ENCODE peak calls at places on chromosomes 2 and 18, in seven cellular contexts. C is H1, D is tibial nerve, F is spleen, L is IMR-90, X is A549, K is transverse colon. U is an unnamed sample.

GRCh38 chr2:177667626-177668025 is 275.1 kb downstream of the AGPS start:
- DNase-seq in C (no peak), D (no peak), F (no peak), L (peak), X (peak), K (no peak), U (no peak)

GRCh38 chr2:56299166-56299806 is 115.5 kb downstream of the CCDC85A start:
- DNase-seq in C (no peak), D (no peak), F (no peak), L (no peak), X (no peak), K (no peak), U (no peak)

GRCh38 chr2:120579916-120580685 is 155.6 kb upstream of the GLI2 start:
- DNase-seq in C (no peak), D (no peak), F (no peak), L (no peak), X (no peak), K (no peak), U (no peak)

GRCh38 chr2:3628241-3628679 is 29.7 kb upstream of the ALLC start:
- DNase-seq in C (no peak), D (no peak), F (peak), L (no peak), X (no peak), K (no peak), U (no peak)

GRCh38 chr2:28161466-28161865 is 231.2 kb upstream of the FOSL2 start:
- DNase-seq in C (no peak), D (no peak), F (no peak), L (no peak), X (no peak), K (no peak), U (no peak)

GRCh38 chr2:114922076-114922475 is 479.6 kb downstream of the DPP10 start:
- DNase-seq in C (no peak), D (no peak), F (no peak), L (no peak), X (no peak), K (no peak), U (no peak)

GRCh38 chr2:212711851-212712250 is 173.2 kb upstream of the ERBB4 start:
- DNase-seq in C (no peak), D (no peak), F (no peak), L (peak), X (peak), K (no peak), U (no peak)

GRCh38 chr2:129767346-129767745 is 212.1 kb upstream of the RAB6C start:
- DNase-seq in C (no peak), D (no peak), F (no peak), L (no peak), X (no peak), K (no peak), U (peak)

GRCh38 chr18:49101230-49101629 is 150.5 kb upstream of the SMAD7 start:
- DNase-seq in C (no peak), D (no peak), F (no peak), L (no peak), X (no peak), K (no peak), U (no peak)

GRCh38 chr2:64645014-64645418 is 8.7 kb downstream of the SERTAD2 start:
- DNase-seq in C (no peak), D (peak), F (no peak), L (peak), X (peak), K (peak), U (peak)

GRCh38 chr2:174683392-174683759 is 80.9 kb downstream of the CHRNA1 start:
- DNase-seq in C (no peak), D (no peak), F (no peak), L (peak), X (peak), K (no peak), U (no peak)

GRCh38 chr2:185145316-185146121 is 547.2 kb downstream of the ZNF804A start:
- DNase-seq in C (no peak), D (no peak), F (no peak), L (no peak), X (no peak), K (no peak), U (peak)

GRCh38 chr18:31325051-31325450 is 7.1 kb downstream of the DSG1 start:
- DNase-seq in C (no peak), D (no peak), F (no peak), L (peak), X (peak), K (no peak), U (no peak)

GRCh38 chr2:196171248-196171871 is at the start of gene STK17B:
- DNase-seq in C (peak), D (peak), F (peak), L (peak), X (peak), K (peak), U (peak)

GRCh38 chr18:59910967-59911366 is 11.2 kb downstream of the PMAIP1 start:
- DNase-seq in C (no peak), D (no peak), F (no peak), L (peak), X (no peak), K (no peak), U (no peak)
- TF ChIP-seq POLR2A in C (no peak), D (no peak), F (no peak), L (no peak), X (no peak), K (no peak), U (no peak)

GRCh38 chr18:54791657-54792056 is 36.6 kb upstream of the RAB27B start:
- DNase-seq in C (no peak), D (no peak), F (no peak), L (no peak), X (no peak), K (no peak), U (no peak)

GRCh38 chr18:54790109-54790508 is 38.2 kb upstream of the RAB27B start:
- DNase-seq in C (no peak), D (no peak), F (no peak), L (no peak), X (no peak), K (no peak), U (no peak)

GRCh38 chr18:54787098-54787497 is 41.2 kb upstream of the RAB27B start:
- DNase-seq in C (no peak), D (no peak), F (no peak), L (no peak), X (no peak), K (no peak), U (no peak)

GRCh38 chr18:54786211-54786610 is 42.1 kb upstream of the RAB27B start:
- DNase-seq in C (no peak), D (no peak), F (no peak), L (no peak), X (no peak), K (no peak), U (no peak)

DNA sequence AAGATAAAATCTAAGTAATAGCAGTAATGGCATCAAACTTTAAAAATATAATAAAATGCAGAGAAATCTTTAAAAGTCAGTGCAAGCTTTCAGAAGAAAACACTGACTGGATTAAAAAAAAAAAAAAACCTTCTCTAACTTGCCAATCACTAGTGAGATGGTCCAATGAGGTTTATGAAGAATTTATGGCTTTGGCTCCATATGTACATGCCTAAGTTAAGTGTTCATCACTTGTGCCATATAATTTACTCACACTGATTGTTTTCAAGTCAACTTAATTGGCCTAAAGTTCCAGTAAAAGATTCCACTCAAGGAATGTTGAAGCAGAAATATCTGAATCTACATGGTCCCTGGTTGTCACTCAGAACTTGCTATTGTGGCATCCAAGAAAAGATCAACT is 40.7 kb upstream of the RAB27B start:
- DNase-seq in C (no peak), D (no peak), F (no peak), L (peak), X (no peak), K (no peak), U (no peak)
- TF ChIP-seq POLR2A in C (no peak), D (no peak), F (no peak), L (no peak), X (no peak), K (no peak), U (no peak)

DNA sequence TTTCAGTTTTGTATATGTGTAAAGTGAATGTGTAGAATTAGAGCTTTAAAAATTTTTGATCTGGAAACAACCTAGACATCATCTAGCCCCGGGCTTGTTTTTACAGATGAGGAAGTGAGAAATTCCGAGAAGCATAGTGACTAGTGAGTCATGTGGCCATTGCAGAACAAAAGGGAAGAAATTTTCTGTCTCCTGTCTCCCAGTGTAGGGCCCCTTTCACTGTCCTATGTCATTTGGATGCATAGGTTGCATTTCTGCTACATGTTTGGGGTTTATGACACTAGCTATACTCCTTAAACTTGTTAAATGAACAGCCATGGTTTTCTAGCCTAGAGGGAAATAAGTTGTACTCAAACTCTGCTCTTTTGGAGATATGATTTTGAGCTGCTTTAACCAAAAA is 84.6 kb downstream of the PLCL1 start:
- DNase-seq in C (no peak), D (no peak), F (no peak), L (peak), X (no peak), K (no peak), U (peak)
- TF ChIP-seq POLR2A in C (no peak), D (no peak), F (no peak), L (no peak), X (no peak), K (no peak), U (no peak)

GRCh38 chr2:127063701-127064590 is 43.0 kb downstream of the BIN1 start:
- DNase-seq in C (no peak), D (no peak), F (no peak), L (no peak), X (no peak), K (no peak), U (no peak)

GRCh38 chr2:127065299-127065931 is 41.5 kb downstream of the BIN1 start:
- DNase-seq in C (no peak), D (no peak), F (no peak), L (no peak), X (no peak), K (no peak), U (no peak)

GRCh38 chr2:127065932-127066318 is 41.0 kb downstream of the BIN1 start:
- DNase-seq in C (no peak), D (no peak), F (no peak), L (no peak), X (no peak), K (no peak), U (no peak)

GRCh38 chr2:127066942-127067341 is 40.0 kb downstream of the BIN1 start:
- DNase-seq in C (no peak), D (peak), F (no peak), L (peak), X (no peak), K (peak), U (peak)

DNA sequence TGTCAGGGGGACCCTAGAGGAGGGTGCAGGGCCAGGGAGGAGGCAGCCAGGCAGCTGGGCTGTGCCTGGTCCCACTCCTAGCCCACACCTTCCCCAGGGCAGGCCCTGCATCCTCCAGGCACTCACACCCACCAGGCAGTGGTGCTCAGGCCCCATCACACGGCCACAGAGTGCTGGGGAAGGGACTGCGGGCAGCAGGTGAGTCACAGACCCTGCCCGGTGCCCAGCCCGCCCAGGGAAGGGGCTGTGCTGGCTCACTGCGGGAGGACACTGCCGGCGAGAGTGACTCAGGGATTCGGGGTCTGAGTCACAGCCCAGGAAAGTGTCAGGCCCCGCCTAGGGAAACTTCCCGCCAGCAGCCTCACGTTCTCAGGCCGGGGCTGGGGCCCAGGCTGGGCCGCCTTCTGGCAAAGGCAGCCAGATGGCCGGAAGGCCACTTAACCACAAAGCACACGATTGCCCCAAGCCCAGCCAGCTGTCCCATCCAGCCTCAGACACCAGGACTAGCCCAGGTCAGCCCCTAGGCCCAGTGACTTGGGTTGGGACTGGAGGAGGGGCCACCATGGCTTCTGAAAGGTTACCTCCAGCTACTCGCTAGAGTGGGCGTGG is 42.2 kb downstream of the BIN1 start:
- DNase-seq in C (peak), D (peak), F (peak), L (peak), X (peak), K (peak), U (peak)
- TF ChIP-seq POLR2A in C (no peak), D (no peak), F (no peak), L (peak), X (peak), K (no peak), U (no peak)

U was measured in lower leg skin.